ENCODE peak calls at places on chromosomes 7 and 10, in five cellular contexts. E is hepatocyte, A is GM23248, V is fibroblast of lung, P is GM12878. O is an unnamed sample.

GRCh38 chr7:28517206-28517605 is 104.9 kb downstream of the CREB5 start:
- DNase-seq in E (no peak), A (no peak), V (peak; percentile 16), P (no peak), O (no peak)

GRCh38 chr7:104217620-104218019 is 9.8 kb upstream of the ORC5 start:
- DNase-seq in E (no peak), A (no peak), V (no peak), P (no peak), O (no peak)

GRCh38 chr10:25382029-25382810 is 207.4 kb downstream of the GPR158 start:
- DNase-seq in E (no peak), A (no peak), V (peak; percentile 10), P (no peak), O (no peak)

GRCh38 chr10:131082201-131082850 is 229.2 kb downstream of the TCERG1L start:
- DNase-seq in E (no peak), A (no peak), V (no peak), P (no peak), O (no peak)

GRCh38 chr10:2144584-2144983 is 407.3 kb upstream of the ADARB2 start:
- DNase-seq in E (no peak), A (no peak), V (no peak), P (no peak), O (no peak)

GRCh38 chr10:23834096-23834495 is 374.8 kb upstream of the KIAA1217 start:
- DNase-seq in E (no peak), A (no peak), V (no peak), P (no peak), O (no peak)

GRCh38 chr7:964401-965231 is 10.1 kb upstream of the ADAP1 start:
- DNase-seq in E (no peak), A (peak; percentile 81), V (peak; percentile 50), P (no peak), O (peak; percentile 56)

GRCh38 chr10:125127986-125128385 is 32.4 kb downstream of the CTBP2 start:
- DNase-seq in E (no peak), A (no peak), V (no peak), P (no peak), O (no peak)

GRCh38 chr10:93006435-93007039 is 54.1 kb upstream of the CYP26C1 start:
- DNase-seq in E (peak; percentile 63), A (peak; percentile 75), V (peak; percentile 52), P (no peak), O (peak; percentile 37)

DNA sequence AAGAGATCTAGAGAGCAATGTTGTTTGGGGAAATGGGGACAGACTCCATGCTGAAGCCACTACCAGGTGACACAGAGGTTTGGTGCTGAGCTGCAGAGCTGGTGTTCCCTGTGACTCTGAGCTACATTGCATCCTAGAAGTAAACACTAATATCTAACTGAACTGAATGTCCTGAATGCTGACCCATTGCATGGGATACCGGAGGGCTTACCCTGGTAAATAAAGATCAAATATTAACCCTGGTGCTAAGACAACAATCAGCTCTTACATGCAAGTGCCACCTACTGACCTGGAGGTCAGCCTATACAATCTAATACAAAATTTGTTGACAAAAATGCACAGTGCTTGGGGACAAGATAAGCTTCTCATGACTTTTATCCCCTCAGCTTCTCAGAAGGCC is 851.3 kb upstream of the KCND2 start:
- DNase-seq in E (no peak), A (no peak), V (no peak), P (no peak), O (no peak)
- H2AFZ ChIP-seq in E (no peak overlapping the region), A (no peak overlapping the region), V (no peak overlapping the region), P (no peak overlapping the region), O (no peak overlapping the region)

GRCh38 chr7:52233248-52233647 is 802.2 kb upstream of the POM121L12 start:
- DNase-seq in E (no peak), A (no peak), V (no peak), P (no peak), O (no peak)
- H3K4me1 ChIP-seq in E (no peaks in the 10 kb centered on the region), A (no peaks in the 10 kb centered on the region), V (no peaks in the 10 kb centered on the region), P (no peaks in the 10 kb centered on the region), O (no peaks in the 10 kb centered on the region)

GRCh38 chr10:49000437-49001398 is 61.1 kb upstream of the LRRC18 start:
- DNase-seq in E (no peak), A (no peak), V (no peak), P (no peak), O (no peak)
- H2AFZ ChIP-seq in E (no peak overlapping the region), A (no peak overlapping the region), V (no peak overlapping the region), P (no peak overlapping the region), O (no peak overlapping the region)

GRCh38 chr7:137987011-137987334 is 14.9 kb downstream of the CREB3L2 start:
- DNase-seq in E (no peak), A (no peak), V (no peak), P (no peak), O (no peak)

GRCh38 chr7:137986252-137987010 is 15.5 kb downstream of the CREB3L2 start:
- DNase-seq in E (peak; percentile 64), A (peak; percentile 91), V (peak; percentile 89), P (no peak), O (no peak)

GRCh38 chr7:137985253-137985896 is 16.5 kb downstream of the CREB3L2 start:
- DNase-seq in E (no peak), A (no peak), V (no peak), P (peak; percentile 69), O (no peak)

GRCh38 chr7:137984181-137985041 is 17.5 kb downstream of the CREB3L2 start:
- DNase-seq in E (no peak), A (no peak), V (no peak), P (no peak), O (no peak)

GRCh38 chr7:137985897-137986251 is 16.0 kb downstream of the CREB3L2 start:
- DNase-seq in E (no peak), A (no peak), V (no peak), P (no peak), O (no peak)
- H3K4me1 ChIP-seq in E (peaks cover 76% of the 10 kb centered on the region), A (peaks cover 78% of the 10 kb centered on the region), V (peaks cover 44% of the 10 kb centered on the region), P (peaks cover 85% of the 10 kb centered on the region), O (peaks cover 98% of the 10 kb centered on the region)

DNA sequence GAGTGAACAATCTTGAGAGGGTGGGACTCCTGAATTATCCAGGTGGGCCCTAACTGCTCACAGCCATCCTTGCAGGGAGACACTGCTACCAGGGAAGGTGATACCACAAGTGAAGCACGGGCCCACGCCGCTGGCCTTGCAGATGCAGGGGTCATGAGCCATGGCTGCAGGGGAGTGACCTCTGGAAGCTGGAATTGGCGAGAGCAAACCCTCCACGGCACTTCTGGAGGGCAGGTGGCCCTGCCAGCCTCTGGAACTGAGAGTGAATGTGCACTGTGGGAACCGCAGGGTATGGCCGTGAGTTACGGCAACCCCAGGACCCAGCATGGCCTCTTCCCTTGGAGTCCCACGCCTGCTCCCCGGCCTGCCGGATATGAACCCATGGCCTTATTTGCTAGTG is 37.5 kb downstream of the STK32C start:
- DNase-seq in E (no peak), A (no peak), V (no peak), P (no peak), O (no peak)
- H2AFZ ChIP-seq in E (no peak overlapping the region), A (no peak overlapping the region), V (no peak overlapping the region), P (no peak overlapping the region), O (no peak overlapping the region)

GRCh38 chr10:47418321-47418720 is 34.2 kb upstream of the ZNF488 start:
- DNase-seq in E (no peak), A (no peak), V (no peak), P (no peak), O (no peak)
- H3K4me1 ChIP-seq in E (no peaks in the 10 kb centered on the region), A (peaks cover 6% of the 10 kb centered on the region), V (no peaks in the 10 kb centered on the region), P (no peaks in the 10 kb centered on the region), O (no peaks in the 10 kb centered on the region)

GRCh38 chr10:55630491-55631056 is 730.5 kb downstream of the ZWINT start:
- DNase-seq in E (peak; percentile 38), A (peak; percentile 26), V (peak; percentile 20), P (no peak), O (no peak)
- H2AFZ ChIP-seq in E (peak overlapping the region; percentile 94), A (peak overlapping the region; percentile 90), V (no peak overlapping the region), P (no peak overlapping the region), O (peak overlapping the region; percentile 42)

GRCh38 chr10:32374605-32375004 is 27.6 kb upstream of the EPC1 start:
- DNase-seq in E (no peak), A (no peak), V (no peak), P (no peak), O (no peak)

GRCh38 chr10:32376780-32377179 is 29.8 kb upstream of the EPC1 start:
- DNase-seq in E (no peak), A (peak; percentile 23), V (no peak), P (no peak), O (no peak)

GRCh38 chr10:32373496-32373895 is 26.5 kb upstream of the EPC1 start:
- DNase-seq in E (no peak), A (no peak), V (no peak), P (no peak), O (no peak)

GRCh38 chr10:32377458-32378370 is 30.8 kb upstream of the EPC1 start:
- DNase-seq in E (peak; percentile 32), A (peak; percentile 77), V (peak; percentile 51), P (no peak), O (peak; percentile 41)

GRCh38 chr10:32376027-32376426 is 29.1 kb upstream of the EPC1 start:
- DNase-seq in E (no peak), A (peak; percentile 17), V (no peak), P (no peak), O (no peak)
- H3K4me1 ChIP-seq in E (peaks cover 4% of the 10 kb centered on the region), A (peaks cover 20% of the 10 kb centered on the region), V (peaks cover 2% of the 10 kb centered on the region), P (no peaks in the 10 kb centered on the region), O (peaks cover 6% of the 10 kb centered on the region)

DNA sequence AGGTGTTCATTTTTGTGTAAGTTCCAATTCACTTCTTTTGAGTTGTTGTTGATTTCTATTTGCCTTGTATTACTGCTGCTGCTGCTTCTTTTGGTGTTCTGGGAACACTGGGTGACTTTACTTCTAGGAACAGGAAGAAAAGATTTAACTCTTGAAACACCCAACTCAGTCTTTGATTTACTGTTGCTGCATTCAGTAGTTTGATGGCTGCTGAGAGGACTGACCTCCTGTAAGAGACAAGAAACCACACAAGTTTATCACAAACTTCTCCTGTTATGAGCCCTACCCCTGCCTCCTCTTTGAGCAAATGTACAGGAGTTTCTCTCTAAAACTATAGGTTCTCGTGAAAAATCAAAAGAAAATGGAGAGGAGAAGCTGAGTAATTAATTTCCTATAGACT is 161.7 kb downstream of the CTTNBP2 start:
- DNase-seq in E (no peak), A (no peak), V (no peak), P (no peak), O (no peak)
- H2AFZ ChIP-seq in E (no peak overlapping the region), A (no peak overlapping the region), V (no peak overlapping the region), P (no peak overlapping the region), O (no peak overlapping the region)

O was measured in MM.1S.